ENCODE peak calls at places on chromosomes 16 and 17, in four cellular contexts. T is K562, G is H1, U is HepG2. V is an unnamed sample. For H3K27me3, the result is how much of the 10 kb centered on the place peaks cover.

GRCh38 chr17:79942591-79943353 is 92.9 kb downstream of the TBC1D16 start:
- DNase-seq in G (no peak), T (no peak), U (no peak), V (no peak)

GRCh38 chr16:10849736-10850477 is 27.1 kb upstream of the CIITA start:
- DNase-seq in G (no peak), U (no peak), T (no peak), V (no peak)

GRCh38 chr16:81625544-81626152 is 153.4 kb upstream of the PLCG2 start:
- DNase-seq in G (no peak), T (peak), U (no peak), V (no peak)

GRCh38 chr16:85008267-85008666 is 3.1 kb downstream of the ZDHHC7 start:
- DNase-seq in U (no peak), G (no peak), T (no peak), V (no peak)

GRCh38 chr17:28173801-28174200 is 131.3 kb downstream of the NLK start:
- DNase-seq in T (no peak), G (no peak), U (no peak), V (no peak)

GRCh38 chr17:231966-232807 is 50.7 kb upstream of the DOC2B start:
- DNase-seq in U (no peak), T (no peak), G (no peak), V (no peak)

GRCh38 chr17:66466421-66466820 is 164.0 kb downstream of the PRKCA start:
- DNase-seq in U (no peak), T (no peak), G (no peak), V (no peak)

GRCh38 chr16:88561485-88562369 is 8.5 kb upstream of the ZC3H18 start:
- DNase-seq in G (no peak), U (no peak), T (peak), V (no peak)

GRCh38 chr16:19040400-19040799 is 27.0 kb upstream of the COQ7 start:
- DNase-seq in G (no peak), U (no peak), T (no peak), V (no peak)

GRCh38 chr17:9728005-9728404 is 63.4 kb downstream of the DHRS7C start:
- DNase-seq in U (no peak), T (no peak), G (no peak), V (no peak)

GRCh38 chr17:27895110-27895895 is 2.1 kb upstream of the LYRM9 start:
- DNase-seq in G (no peak), U (no peak), T (no peak), V (no peak)

GRCh38 chr16:1075546-1075945 is 3.0 kb downstream of the SSTR5 start:
- DNase-seq in T (no peak), G (no peak), U (no peak), V (no peak)

GRCh38 chr16:5006348-5007193 is 27.2 kb downstream of the NAGPA start:
- DNase-seq in G (no peak), T (no peak), U (no peak), V (no peak)

GRCh38 chr17:59165933-59166342 is 10.4 kb downstream of the PRR11 start:
- DNase-seq in U (peak), G (peak), T (no peak), V (peak)

GRCh38 chr17:78006338-78006737 is 47.8 kb downstream of the TNRC6C start:
- DNase-seq in U (no peak), T (no peak), G (no peak), V (no peak)

GRCh38 chr17:79509008-79509407 is 101.8 kb downstream of the RBFOX3 start:
- DNase-seq in G (no peak), U (no peak), T (no peak), V (no peak)

GRCh38 chr17:36849871-36850348 is 87.4 kb upstream of the LHX1 start:
- DNase-seq in T (peak), G (no peak), U (no peak), V (peak)

GRCh38 chr17:80783461-80783860 is 208.2 kb upstream of the CHMP6 start:
- DNase-seq in U (no peak), G (no peak), T (no peak), V (no peak)

GRCh38 chr16:78684040-78684611 is 584.7 kb downstream of the WWOX start:
- DNase-seq in U (peak), G (no peak), T (no peak), V (no peak)

GRCh38 chr17:45666046-45666600 is 118.0 kb upstream of the CRHR1 start:
- DNase-seq in T (no peak), G (no peak), U (no peak), V (no peak)

GRCh38 chr16:34078697-34079096 is 619.3 kb downstream of the TP53TG3F start:
- DNase-seq in U (no peak), G (no peak), T (no peak), V (no peak)
- TF ChIP-seq SIN3A in U (no peak), G (no peak), T (no peak), V (no peak)

GRCh38 chr16:86222541-86222940 is 287.8 kb upstream of the FOXF1 start:
- DNase-seq in T (no peak), U (no peak), G (no peak), V (no peak)

GRCh38 chr16:86221085-86221484 is 289.2 kb upstream of the FOXF1 start:
- DNase-seq in T (no peak), U (no peak), G (no peak), V (no peak)

GRCh38 chr16:86224126-86224525 is 286.2 kb upstream of the FOXF1 start:
- DNase-seq in U (no peak), G (no peak), T (no peak), V (no peak)

GRCh38 chr16:86224629-86225028 is 285.7 kb upstream of the FOXF1 start:
- DNase-seq in G (no peak), T (no peak), U (no peak), V (no peak)

DNA sequence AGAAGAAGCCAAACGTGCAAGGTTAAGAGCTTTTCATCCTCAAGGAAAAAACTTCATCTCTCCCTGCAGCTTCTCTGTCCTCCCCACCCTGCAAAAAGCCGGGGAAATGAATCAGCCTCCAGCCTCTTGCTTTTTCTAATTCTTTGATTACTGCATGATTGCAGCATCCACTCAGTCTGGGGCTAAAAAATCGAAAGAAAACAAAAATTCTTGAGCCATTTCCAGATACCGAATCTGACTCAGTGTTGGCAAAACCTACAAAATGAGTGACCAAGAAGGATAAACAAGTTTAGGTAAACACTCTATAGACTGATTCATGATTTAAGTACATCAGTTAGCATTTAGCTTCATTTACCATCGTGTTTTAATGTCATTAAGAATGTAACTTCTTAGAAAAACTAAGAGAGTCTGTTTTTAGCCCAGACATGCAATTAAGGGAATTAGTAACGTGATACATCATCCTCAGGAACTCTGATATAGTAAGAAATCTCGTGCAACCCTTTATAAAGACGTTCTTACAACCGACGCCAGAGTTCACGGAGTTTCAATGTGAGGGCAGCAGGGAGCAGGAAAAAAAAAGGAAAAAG is 287.3 kb upstream of the FOXF1 start:
- DNase-seq in U (no peak), T (no peak), G (no peak), V (no peak)
- TF ChIP-seq BRCA1 in U (no peak), T (no peak), G (no peak), V (no peak)

DNA sequence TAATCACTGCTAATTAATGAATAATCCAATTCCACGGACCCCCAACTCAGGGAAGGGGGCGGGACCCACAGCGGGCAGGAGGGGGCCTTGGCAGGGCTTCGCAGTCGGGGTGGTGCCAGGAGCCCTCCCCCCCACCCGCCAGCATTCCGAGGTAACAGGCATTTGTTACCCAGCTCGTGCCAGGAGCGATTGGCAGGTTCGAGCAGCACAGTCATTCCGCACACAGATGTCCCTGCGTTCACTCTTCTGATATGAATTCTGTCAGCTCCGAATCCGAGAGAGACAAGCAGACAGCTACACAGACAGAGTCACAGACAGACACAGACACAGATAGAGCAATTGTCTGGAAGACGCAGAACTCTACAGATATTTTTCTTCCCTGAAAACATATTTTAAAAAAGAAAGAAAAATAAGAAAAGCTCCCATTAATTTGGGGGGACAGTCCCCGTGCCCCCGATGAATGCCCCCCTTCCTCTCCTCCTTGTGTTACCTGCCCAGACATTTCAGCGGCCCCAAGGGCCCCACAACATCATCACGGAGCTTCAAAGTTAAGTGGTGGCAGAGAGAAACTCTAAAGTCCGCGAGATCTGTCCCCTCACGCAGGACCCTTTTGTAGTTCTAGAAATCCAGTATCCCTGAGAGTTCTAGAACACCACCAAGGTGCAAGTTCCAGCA is 10.2 kb downstream of the NEUROD2 start:
- DNase-seq in U (no peak), G (no peak), T (no peak), V (no peak)
- H3K27me3 ChIP-seq in U (under half), G (half or more), T (under half), V (under half)

DNA sequence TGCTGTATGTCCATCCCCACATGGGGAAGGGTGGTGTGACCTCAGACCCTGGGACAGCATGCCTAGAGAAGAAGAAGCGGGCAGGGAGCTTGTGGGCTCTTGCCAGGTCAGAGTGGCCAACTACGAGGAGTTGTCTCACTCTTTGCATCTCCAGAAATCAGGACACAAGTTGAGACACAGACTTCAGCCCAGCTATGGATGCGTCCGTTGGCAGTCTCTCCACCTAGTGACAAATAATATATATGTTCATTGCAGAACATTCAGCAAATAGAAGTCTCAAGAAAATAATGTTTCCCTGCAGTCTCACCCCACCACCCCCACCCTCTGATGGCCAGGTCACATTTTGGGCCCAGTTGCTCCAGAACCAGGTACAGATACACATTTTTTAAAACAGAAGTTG is 77.6 kb downstream of the SREBF1 start:
- DNase-seq in T (no peak), G (no peak), U (no peak), V (no peak)
- TF ChIP-seq SIN3A in T (no peak), G (no peak), U (no peak), V (no peak)

V was measured in GM12878.